ENCODE peak calls at places on chromosomes 1 and 21, in eight cellular contexts. One of them, this sample, is unnamed.

GRCh38 chr1:172588296-172589291 is 55.6 kb downstream of the SUCO start:
- DNase-seq in NCI-H1930: no peak
- DNase-seq in stimulated activated CD8-positive, alpha-beta memory T cell treated with anti-CD3 and anti-CD28 coated beads, Interleukin-2, amount 100 ng/mL, for 48 hours: no peak
- DNase-seq in left cardiac atrium: no peak
- DNase-seq in HEK293T: no peak
- DNase-seq in kidney epithelial cell: peak; percentile 51
- DNase-seq in C1 segment of cervical spinal cord: no peak
- DNase-seq in naive thymus-derived CD4-positive, alpha-beta T cell: no peak
- DNase-seq in this sample: no peak

GRCh38 chr1:26696645-26697440 is 1.0 kb downstream of the ARID1A start:
- DNase-seq in NCI-H1930: no peak
- DNase-seq in stimulated activated CD8-positive, alpha-beta memory T cell treated with anti-CD3 and anti-CD28 coated beads, Interleukin-2, amount 100 ng/mL, for 48 hours: peak; percentile 65
- DNase-seq in left cardiac atrium: peak; percentile 42
- DNase-seq in HEK293T: no peak
- DNase-seq in kidney epithelial cell: no peak
- DNase-seq in C1 segment of cervical spinal cord: no peak
- DNase-seq in naive thymus-derived CD4-positive, alpha-beta T cell: peak; percentile 52
- DNase-seq in this sample: peak; percentile 80

GRCh38 chr1:229570891-229571516 is 12.5 kb upstream of the ABCB10 start:
- DNase-seq in NCI-H1930: no peak
- DNase-seq in stimulated activated CD8-positive, alpha-beta memory T cell treated with anti-CD3 and anti-CD28 coated beads, Interleukin-2, amount 100 ng/mL, for 48 hours: no peak
- DNase-seq in left cardiac atrium: no peak
- DNase-seq in HEK293T: no peak
- DNase-seq in kidney epithelial cell: no peak
- DNase-seq in C1 segment of cervical spinal cord: no peak
- DNase-seq in naive thymus-derived CD4-positive, alpha-beta T cell: no peak
- DNase-seq in this sample: no peak

GRCh38 chr1:228364068-228364705 is 42.4 kb downstream of the TRIM11 start:
- DNase-seq in NCI-H1930: no peak
- DNase-seq in stimulated activated CD8-positive, alpha-beta memory T cell treated with anti-CD3 and anti-CD28 coated beads, Interleukin-2, amount 100 ng/mL, for 48 hours: no peak
- DNase-seq in left cardiac atrium: peak; percentile 17
- DNase-seq in HEK293T: no peak
- DNase-seq in kidney epithelial cell: no peak
- DNase-seq in C1 segment of cervical spinal cord: no peak
- DNase-seq in naive thymus-derived CD4-positive, alpha-beta T cell: no peak
- DNase-seq in this sample: peak; percentile 58

GRCh38 chr1:117447661-117448060 is 80.4 kb downstream of the MAN1A2 start:
- DNase-seq in NCI-H1930: no peak
- DNase-seq in stimulated activated CD8-positive, alpha-beta memory T cell treated with anti-CD3 and anti-CD28 coated beads, Interleukin-2, amount 100 ng/mL, for 48 hours: no peak
- DNase-seq in left cardiac atrium: no peak
- DNase-seq in HEK293T: no peak
- DNase-seq in kidney epithelial cell: no peak
- DNase-seq in C1 segment of cervical spinal cord: no peak
- DNase-seq in naive thymus-derived CD4-positive, alpha-beta T cell: no peak
- DNase-seq in this sample: no peak

GRCh38 chr21:21039624-21040023 is 41.4 kb downstream of the NCAM2 start:
- DNase-seq in NCI-H1930: no peak
- DNase-seq in stimulated activated CD8-positive, alpha-beta memory T cell treated with anti-CD3 and anti-CD28 coated beads, Interleukin-2, amount 100 ng/mL, for 48 hours: no peak
- DNase-seq in left cardiac atrium: no peak
- DNase-seq in HEK293T: no peak
- DNase-seq in kidney epithelial cell: no peak
- DNase-seq in C1 segment of cervical spinal cord: no peak
- DNase-seq in naive thymus-derived CD4-positive, alpha-beta T cell: no peak
- DNase-seq in this sample: no peak

GRCh38 chr21:42024261-42024877 is 14.2 kb upstream of the ZBTB21 start:
- DNase-seq in NCI-H1930: no peak
- DNase-seq in stimulated activated CD8-positive, alpha-beta memory T cell treated with anti-CD3 and anti-CD28 coated beads, Interleukin-2, amount 100 ng/mL, for 48 hours: no peak
- DNase-seq in left cardiac atrium: no peak
- DNase-seq in HEK293T: no peak
- DNase-seq in kidney epithelial cell: no peak
- DNase-seq in C1 segment of cervical spinal cord: no peak
- DNase-seq in naive thymus-derived CD4-positive, alpha-beta T cell: no peak
- DNase-seq in this sample: no peak

GRCh38 chr1:61770131-61770530 is 27.9 kb downstream of the PATJ start:
- DNase-seq in NCI-H1930: no peak
- DNase-seq in stimulated activated CD8-positive, alpha-beta memory T cell treated with anti-CD3 and anti-CD28 coated beads, Interleukin-2, amount 100 ng/mL, for 48 hours: no peak
- DNase-seq in left cardiac atrium: no peak
- DNase-seq in HEK293T: no peak
- DNase-seq in kidney epithelial cell: no peak
- DNase-seq in C1 segment of cervical spinal cord: no peak
- DNase-seq in naive thymus-derived CD4-positive, alpha-beta T cell: no peak
- DNase-seq in this sample: no peak

GRCh38 chr21:39316062-39316461 is 2.6 kb upstream of the BRWD1 start:
- DNase-seq in NCI-H1930: no peak
- DNase-seq in stimulated activated CD8-positive, alpha-beta memory T cell treated with anti-CD3 and anti-CD28 coated beads, Interleukin-2, amount 100 ng/mL, for 48 hours: no peak
- DNase-seq in left cardiac atrium: no peak
- DNase-seq in HEK293T: no peak
- DNase-seq in kidney epithelial cell: no peak
- DNase-seq in C1 segment of cervical spinal cord: no peak
- DNase-seq in naive thymus-derived CD4-positive, alpha-beta T cell: no peak
- DNase-seq in this sample: no peak

GRCh38 chr1:197526736-197527371 is 248.4 kb downstream of the DENND1B start:
- DNase-seq in NCI-H1930: no peak
- DNase-seq in stimulated activated CD8-positive, alpha-beta memory T cell treated with anti-CD3 and anti-CD28 coated beads, Interleukin-2, amount 100 ng/mL, for 48 hours: no peak
- DNase-seq in left cardiac atrium: no peak
- DNase-seq in HEK293T: peak; percentile 9
- DNase-seq in kidney epithelial cell: no peak
- DNase-seq in C1 segment of cervical spinal cord: no peak
- DNase-seq in naive thymus-derived CD4-positive, alpha-beta T cell: no peak
- DNase-seq in this sample: no peak

GRCh38 chr1:94806451-94806861 is 13.7 kb upstream of the SLC44A3 start:
- DNase-seq in NCI-H1930: no peak
- DNase-seq in stimulated activated CD8-positive, alpha-beta memory T cell treated with anti-CD3 and anti-CD28 coated beads, Interleukin-2, amount 100 ng/mL, for 48 hours: no peak
- DNase-seq in left cardiac atrium: no peak
- DNase-seq in HEK293T: no peak
- DNase-seq in kidney epithelial cell: no peak
- DNase-seq in C1 segment of cervical spinal cord: no peak
- DNase-seq in naive thymus-derived CD4-positive, alpha-beta T cell: no peak
- DNase-seq in this sample: no peak

GRCh38 chr1:75964760-75965408 is 32.7 kb upstream of the ASB17 start:
- DNase-seq in NCI-H1930: no peak
- DNase-seq in stimulated activated CD8-positive, alpha-beta memory T cell treated with anti-CD3 and anti-CD28 coated beads, Interleukin-2, amount 100 ng/mL, for 48 hours: no peak
- DNase-seq in left cardiac atrium: no peak
- DNase-seq in HEK293T: no peak
- DNase-seq in kidney epithelial cell: no peak
- DNase-seq in C1 segment of cervical spinal cord: no peak
- DNase-seq in naive thymus-derived CD4-positive, alpha-beta T cell: no peak
- DNase-seq in this sample: no peak

GRCh38 chr1:42319128-42319851 is 15.7 kb downstream of the FOXJ3 start:
- DNase-seq in NCI-H1930: no peak
- DNase-seq in stimulated activated CD8-positive, alpha-beta memory T cell treated with anti-CD3 and anti-CD28 coated beads, Interleukin-2, amount 100 ng/mL, for 48 hours: no peak
- DNase-seq in left cardiac atrium: no peak
- DNase-seq in HEK293T: no peak
- DNase-seq in kidney epithelial cell: no peak
- DNase-seq in C1 segment of cervical spinal cord: no peak
- DNase-seq in naive thymus-derived CD4-positive, alpha-beta T cell: no peak
- DNase-seq in this sample: no peak

GRCh38 chr1:155978325-155978972 is at the start of gene ARHGEF2:
- DNase-seq in NCI-H1930: peak; percentile 23
- DNase-seq in stimulated activated CD8-positive, alpha-beta memory T cell treated with anti-CD3 and anti-CD28 coated beads, Interleukin-2, amount 100 ng/mL, for 48 hours: peak; percentile 87
- DNase-seq in left cardiac atrium: peak; percentile 89
- DNase-seq in HEK293T: peak; percentile 80
- DNase-seq in kidney epithelial cell: no peak
- DNase-seq in C1 segment of cervical spinal cord: peak; percentile 65
- DNase-seq in naive thymus-derived CD4-positive, alpha-beta T cell: peak; percentile 49
- DNase-seq in this sample: peak; percentile 75

GRCh38 chr1:69569281-69569970 is 1.7 kb downstream of the LRRC7 start:
- DNase-seq in NCI-H1930: no peak
- DNase-seq in stimulated activated CD8-positive, alpha-beta memory T cell treated with anti-CD3 and anti-CD28 coated beads, Interleukin-2, amount 100 ng/mL, for 48 hours: no peak
- DNase-seq in left cardiac atrium: no peak
- DNase-seq in HEK293T: peak; percentile 15
- DNase-seq in kidney epithelial cell: no peak
- DNase-seq in C1 segment of cervical spinal cord: no peak
- DNase-seq in naive thymus-derived CD4-positive, alpha-beta T cell: no peak
- DNase-seq in this sample: no peak

GRCh38 chr21:42097860-42098259 is 26.7 kb downstream of the UMODL1 start:
- DNase-seq in NCI-H1930: no peak
- DNase-seq in stimulated activated CD8-positive, alpha-beta memory T cell treated with anti-CD3 and anti-CD28 coated beads, Interleukin-2, amount 100 ng/mL, for 48 hours: no peak
- DNase-seq in left cardiac atrium: peak; percentile 59
- DNase-seq in HEK293T: peak; percentile 65
- DNase-seq in kidney epithelial cell: peak; percentile 94
- DNase-seq in C1 segment of cervical spinal cord: no peak
- DNase-seq in naive thymus-derived CD4-positive, alpha-beta T cell: no peak
- DNase-seq in this sample: no peak

GRCh38 chr21:32372755-32373154 is 20.1 kb downstream of the URB1 start:
- DNase-seq in NCI-H1930: no peak
- DNase-seq in stimulated activated CD8-positive, alpha-beta memory T cell treated with anti-CD3 and anti-CD28 coated beads, Interleukin-2, amount 100 ng/mL, for 48 hours: no peak
- DNase-seq in left cardiac atrium: no peak
- DNase-seq in HEK293T: no peak
- DNase-seq in kidney epithelial cell: no peak
- DNase-seq in C1 segment of cervical spinal cord: no peak
- DNase-seq in naive thymus-derived CD4-positive, alpha-beta T cell: no peak
- DNase-seq in this sample: no peak

GRCh38 chr1:160032165-160032827 is 506 bp upstream of the PIGM start:
- DNase-seq in NCI-H1930: no peak
- DNase-seq in stimulated activated CD8-positive, alpha-beta memory T cell treated with anti-CD3 and anti-CD28 coated beads, Interleukin-2, amount 100 ng/mL, for 48 hours: no peak
- DNase-seq in left cardiac atrium: no peak
- DNase-seq in HEK293T: peak; percentile 38
- DNase-seq in kidney epithelial cell: no peak
- DNase-seq in C1 segment of cervical spinal cord: no peak
- DNase-seq in naive thymus-derived CD4-positive, alpha-beta T cell: no peak
- DNase-seq in this sample: no peak

GRCh38 chr1:53619811-53620619 is 118.9 kb downstream of the GLIS1 start:
- DNase-seq in NCI-H1930: no peak
- DNase-seq in stimulated activated CD8-positive, alpha-beta memory T cell treated with anti-CD3 and anti-CD28 coated beads, Interleukin-2, amount 100 ng/mL, for 48 hours: no peak
- DNase-seq in left cardiac atrium: no peak
- DNase-seq in HEK293T: no peak
- DNase-seq in kidney epithelial cell: no peak
- DNase-seq in C1 segment of cervical spinal cord: peak; percentile 22
- DNase-seq in naive thymus-derived CD4-positive, alpha-beta T cell: no peak
- DNase-seq in this sample: no peak

GRCh38 chr1:243264718-243265117 is 8.9 kb downstream of the SDCCAG8 start:
- DNase-seq in NCI-H1930: no peak
- DNase-seq in stimulated activated CD8-positive, alpha-beta memory T cell treated with anti-CD3 and anti-CD28 coated beads, Interleukin-2, amount 100 ng/mL, for 48 hours: no peak
- DNase-seq in left cardiac atrium: no peak
- DNase-seq in HEK293T: no peak
- DNase-seq in kidney epithelial cell: no peak
- DNase-seq in C1 segment of cervical spinal cord: no peak
- DNase-seq in naive thymus-derived CD4-positive, alpha-beta T cell: no peak
- DNase-seq in this sample: no peak

GRCh38 chr1:110615548-110616130 is 9.5 kb upstream of the KCNA2 start:
- DNase-seq in NCI-H1930: peak; percentile 35
- DNase-seq in stimulated activated CD8-positive, alpha-beta memory T cell treated with anti-CD3 and anti-CD28 coated beads, Interleukin-2, amount 100 ng/mL, for 48 hours: no peak
- DNase-seq in left cardiac atrium: peak; percentile 55
- DNase-seq in HEK293T: peak; percentile 79
- DNase-seq in kidney epithelial cell: peak; percentile 14
- DNase-seq in C1 segment of cervical spinal cord: peak; percentile 50
- DNase-seq in naive thymus-derived CD4-positive, alpha-beta T cell: no peak
- DNase-seq in this sample: peak; percentile 78

GRCh38 chr1:243562473-243562872 is 287.6 kb downstream of the AKT3 start:
- DNase-seq in NCI-H1930: no peak
- DNase-seq in stimulated activated CD8-positive, alpha-beta memory T cell treated with anti-CD3 and anti-CD28 coated beads, Interleukin-2, amount 100 ng/mL, for 48 hours: no peak
- DNase-seq in left cardiac atrium: no peak
- DNase-seq in HEK293T: no peak
- DNase-seq in kidney epithelial cell: no peak
- DNase-seq in C1 segment of cervical spinal cord: no peak
- DNase-seq in naive thymus-derived CD4-positive, alpha-beta T cell: no peak
- DNase-seq in this sample: no peak

GRCh38 chr21:28793043-28793442 is 199.6 kb downstream of the LTN1 start:
- DNase-seq in NCI-H1930: no peak
- DNase-seq in stimulated activated CD8-positive, alpha-beta memory T cell treated with anti-CD3 and anti-CD28 coated beads, Interleukin-2, amount 100 ng/mL, for 48 hours: no peak
- DNase-seq in left cardiac atrium: no peak
- DNase-seq in HEK293T: no peak
- DNase-seq in kidney epithelial cell: no peak
- DNase-seq in C1 segment of cervical spinal cord: no peak
- DNase-seq in naive thymus-derived CD4-positive, alpha-beta T cell: no peak
- DNase-seq in this sample: no peak

GRCh38 chr21:32812035-32812434 is 40.5 kb upstream of the PAXBP1 start:
- DNase-seq in NCI-H1930: no peak
- DNase-seq in stimulated activated CD8-positive, alpha-beta memory T cell treated with anti-CD3 and anti-CD28 coated beads, Interleukin-2, amount 100 ng/mL, for 48 hours: no peak
- DNase-seq in left cardiac atrium: peak; percentile 62
- DNase-seq in HEK293T: no peak
- DNase-seq in kidney epithelial cell: no peak
- DNase-seq in C1 segment of cervical spinal cord: no peak
- DNase-seq in naive thymus-derived CD4-positive, alpha-beta T cell: no peak
- DNase-seq in this sample: no peak

GRCh38 chr1:226046240-226046639 is 16.3 kb upstream of the H3-3A start:
- DNase-seq in NCI-H1930: no peak
- DNase-seq in stimulated activated CD8-positive, alpha-beta memory T cell treated with anti-CD3 and anti-CD28 coated beads, Interleukin-2, amount 100 ng/mL, for 48 hours: no peak
- DNase-seq in left cardiac atrium: no peak
- DNase-seq in HEK293T: no peak
- DNase-seq in kidney epithelial cell: peak; percentile 35
- DNase-seq in C1 segment of cervical spinal cord: no peak
- DNase-seq in naive thymus-derived CD4-positive, alpha-beta T cell: no peak
- DNase-seq in this sample: no peak

GRCh38 chr1:167797005-167797404 is 75.2 kb downstream of the MPZL1 start:
- DNase-seq in NCI-H1930: no peak
- DNase-seq in stimulated activated CD8-positive, alpha-beta memory T cell treated with anti-CD3 and anti-CD28 coated beads, Interleukin-2, amount 100 ng/mL, for 48 hours: no peak
- DNase-seq in left cardiac atrium: peak; percentile 86
- DNase-seq in HEK293T: no peak
- DNase-seq in kidney epithelial cell: peak; percentile 97
- DNase-seq in C1 segment of cervical spinal cord: peak; percentile 19
- DNase-seq in naive thymus-derived CD4-positive, alpha-beta T cell: no peak
- DNase-seq in this sample: no peak

GRCh38 chr1:112674986-112675727 is 698 bp downstream of the MOV10 start:
- DNase-seq in NCI-H1930: peak; percentile 58
- DNase-seq in stimulated activated CD8-positive, alpha-beta memory T cell treated with anti-CD3 and anti-CD28 coated beads, Interleukin-2, amount 100 ng/mL, for 48 hours: peak; percentile 37
- DNase-seq in left cardiac atrium: peak; percentile 68
- DNase-seq in HEK293T: peak; percentile 65
- DNase-seq in kidney epithelial cell: no peak
- DNase-seq in C1 segment of cervical spinal cord: peak; percentile 62
- DNase-seq in naive thymus-derived CD4-positive, alpha-beta T cell: peak; percentile 28
- DNase-seq in this sample: peak; percentile 29

GRCh38 chr1:246782120-246782900 is 58.1 kb downstream of the SCCPDH start:
- DNase-seq in NCI-H1930: no peak
- DNase-seq in stimulated activated CD8-positive, alpha-beta memory T cell treated with anti-CD3 and anti-CD28 coated beads, Interleukin-2, amount 100 ng/mL, for 48 hours: no peak
- DNase-seq in left cardiac atrium: peak; percentile 48
- DNase-seq in HEK293T: no peak
- DNase-seq in kidney epithelial cell: peak; percentile 56
- DNase-seq in C1 segment of cervical spinal cord: no peak
- DNase-seq in naive thymus-derived CD4-positive, alpha-beta T cell: no peak
- DNase-seq in this sample: no peak

GRCh38 chr1:173392895-173393654 is 84.1 kb upstream of the PRDX6 start:
- DNase-seq in NCI-H1930: no peak
- DNase-seq in stimulated activated CD8-positive, alpha-beta memory T cell treated with anti-CD3 and anti-CD28 coated beads, Interleukin-2, amount 100 ng/mL, for 48 hours: no peak
- DNase-seq in left cardiac atrium: no peak
- DNase-seq in HEK293T: no peak
- DNase-seq in kidney epithelial cell: peak; percentile 35
- DNase-seq in C1 segment of cervical spinal cord: no peak
- DNase-seq in naive thymus-derived CD4-positive, alpha-beta T cell: no peak
- DNase-seq in this sample: no peak

GRCh38 chr1:170510163-170510562 is 21.8 kb upstream of the GORAB start:
- DNase-seq in NCI-H1930: no peak
- DNase-seq in stimulated activated CD8-positive, alpha-beta memory T cell treated with anti-CD3 and anti-CD28 coated beads, Interleukin-2, amount 100 ng/mL, for 48 hours: no peak
- DNase-seq in left cardiac atrium: no peak
- DNase-seq in HEK293T: no peak
- DNase-seq in kidney epithelial cell: no peak
- DNase-seq in C1 segment of cervical spinal cord: no peak
- DNase-seq in naive thymus-derived CD4-positive, alpha-beta T cell: no peak
- DNase-seq in this sample: no peak

GRCh38 chr1:152501704-152502103 is 8.9 kb upstream of the LCE5A start:
- DNase-seq in NCI-H1930: no peak
- DNase-seq in stimulated activated CD8-positive, alpha-beta memory T cell treated with anti-CD3 and anti-CD28 coated beads, Interleukin-2, amount 100 ng/mL, for 48 hours: no peak
- DNase-seq in left cardiac atrium: no peak
- DNase-seq in HEK293T: no peak
- DNase-seq in kidney epithelial cell: no peak
- DNase-seq in C1 segment of cervical spinal cord: no peak
- DNase-seq in naive thymus-derived CD4-positive, alpha-beta T cell: no peak
- DNase-seq in this sample: no peak

GRCh38 chr1:38608202-38608864 is 251.2 kb downstream of the RRAGC start:
- DNase-seq in NCI-H1930: no peak
- DNase-seq in stimulated activated CD8-positive, alpha-beta memory T cell treated with anti-CD3 and anti-CD28 coated beads, Interleukin-2, amount 100 ng/mL, for 48 hours: peak; percentile 8
- DNase-seq in left cardiac atrium: no peak
- DNase-seq in HEK293T: peak; percentile 77
- DNase-seq in kidney epithelial cell: no peak
- DNase-seq in C1 segment of cervical spinal cord: no peak
- DNase-seq in naive thymus-derived CD4-positive, alpha-beta T cell: no peak
- DNase-seq in this sample: no peak

GRCh38 chr1:16980473-16981268 is at the start of gene MFAP2:
- DNase-seq in NCI-H1930: no peak
- DNase-seq in stimulated activated CD8-positive, alpha-beta memory T cell treated with anti-CD3 and anti-CD28 coated beads, Interleukin-2, amount 100 ng/mL, for 48 hours: no peak
- DNase-seq in left cardiac atrium: no peak
- DNase-seq in HEK293T: peak; percentile 32
- DNase-seq in kidney epithelial cell: no peak
- DNase-seq in C1 segment of cervical spinal cord: no peak
- DNase-seq in naive thymus-derived CD4-positive, alpha-beta T cell: no peak
- DNase-seq in this sample: no peak

GRCh38 chr1:2419416-2419815 is 7.1 kb upstream of the PEX10 start:
- DNase-seq in NCI-H1930: no peak
- DNase-seq in stimulated activated CD8-positive, alpha-beta memory T cell treated with anti-CD3 and anti-CD28 coated beads, Interleukin-2, amount 100 ng/mL, for 48 hours: no peak
- DNase-seq in left cardiac atrium: no peak
- DNase-seq in HEK293T: no peak
- DNase-seq in kidney epithelial cell: no peak
- DNase-seq in C1 segment of cervical spinal cord: no peak
- DNase-seq in naive thymus-derived CD4-positive, alpha-beta T cell: no peak
- DNase-seq in this sample: no peak

This sample was measured in naive thymus-derived CD8-positive, alpha-beta T cell.